ENCODE peak calls at places on chromosomes 16 and 17, in five cellular contexts. One of them, this sample, is unnamed.

GRCh38 chr16:86362155-86362849 is 148.0 kb upstream of the FOXF1 start:
- DNase-seq in GOT3: no peak
- DNase-seq in naive B cell: no peak
- DNase-seq in small intestine: no peak
- DNase-seq in stimulated activated CD4-positive, alpha-beta T cell treated with anti-CD3 and anti-CD28 coated beads, TNF-alpha, amount 100 ng/mL, for 4 hours: no peak
- DNase-seq in this sample: no peak

GRCh38 chr17:15233022-15233805 is 31.9 kb downstream of the PMP22 start:
- DNase-seq in GOT3: peak
- DNase-seq in naive B cell: no peak
- DNase-seq in small intestine: peak
- DNase-seq in stimulated activated CD4-positive, alpha-beta T cell treated with anti-CD3 and anti-CD28 coated beads, TNF-alpha, amount 100 ng/mL, for 4 hours: no peak
- DNase-seq in this sample: no peak

GRCh38 chr17:36862116-36862920 is 75.0 kb upstream of the LHX1 start:
- DNase-seq in GOT3: no peak
- DNase-seq in naive B cell: no peak
- DNase-seq in small intestine: no peak
- DNase-seq in stimulated activated CD4-positive, alpha-beta T cell treated with anti-CD3 and anti-CD28 coated beads, TNF-alpha, amount 100 ng/mL, for 4 hours: no peak
- DNase-seq in this sample: no peak

GRCh38 chr16:8739151-8739550 is 58.3 kb downstream of the TMEM186 start:
- DNase-seq in GOT3: no peak
- DNase-seq in naive B cell: no peak
- DNase-seq in small intestine: no peak
- DNase-seq in stimulated activated CD4-positive, alpha-beta T cell treated with anti-CD3 and anti-CD28 coated beads, TNF-alpha, amount 100 ng/mL, for 4 hours: no peak
- DNase-seq in this sample: no peak

GRCh38 chr17:43766413-43767052 is 7.9 kb upstream of the SOST start:
- DNase-seq in GOT3: no peak
- DNase-seq in naive B cell: peak
- DNase-seq in small intestine: peak
- DNase-seq in stimulated activated CD4-positive, alpha-beta T cell treated with anti-CD3 and anti-CD28 coated beads, TNF-alpha, amount 100 ng/mL, for 4 hours: peak
- DNase-seq in this sample: peak

GRCh38 chr16:84817206-84817605 is 2.6 kb upstream of the CRISPLD2 start:
- DNase-seq in GOT3: no peak
- DNase-seq in naive B cell: no peak
- DNase-seq in small intestine: no peak
- DNase-seq in stimulated activated CD4-positive, alpha-beta T cell treated with anti-CD3 and anti-CD28 coated beads, TNF-alpha, amount 100 ng/mL, for 4 hours: no peak
- DNase-seq in this sample: no peak

GRCh38 chr17:66814570-66814969 is 20.3 kb upstream of the CACNG5 start:
- DNase-seq in GOT3: no peak
- DNase-seq in naive B cell: no peak
- DNase-seq in small intestine: no peak
- DNase-seq in stimulated activated CD4-positive, alpha-beta T cell treated with anti-CD3 and anti-CD28 coated beads, TNF-alpha, amount 100 ng/mL, for 4 hours: no peak
- DNase-seq in this sample: no peak

GRCh38 chr16:55081622-55082593 is 151.2 kb downstream of the IRX5 start:
- DNase-seq in GOT3: no peak
- DNase-seq in naive B cell: no peak
- DNase-seq in small intestine: peak
- DNase-seq in stimulated activated CD4-positive, alpha-beta T cell treated with anti-CD3 and anti-CD28 coated beads, TNF-alpha, amount 100 ng/mL, for 4 hours: no peak
- DNase-seq in this sample: no peak

GRCh38 chr17:19380551-19381284 is 2.4 kb downstream of the MAPK7 start:
- DNase-seq in GOT3: no peak
- DNase-seq in naive B cell: no peak
- DNase-seq in small intestine: no peak
- DNase-seq in stimulated activated CD4-positive, alpha-beta T cell treated with anti-CD3 and anti-CD28 coated beads, TNF-alpha, amount 100 ng/mL, for 4 hours: no peak
- DNase-seq in this sample: no peak

GRCh38 chr16:54277845-54278703 is 8.5 kb downstream of the IRX3 start:
- DNase-seq in GOT3: no peak
- DNase-seq in naive B cell: no peak
- DNase-seq in small intestine: no peak
- DNase-seq in stimulated activated CD4-positive, alpha-beta T cell treated with anti-CD3 and anti-CD28 coated beads, TNF-alpha, amount 100 ng/mL, for 4 hours: no peak
- DNase-seq in this sample: no peak

GRCh38 chr17:53227514-53227913 is 595.2 kb upstream of the KIF2B start:
- DNase-seq in GOT3: no peak
- DNase-seq in naive B cell: no peak
- DNase-seq in small intestine: peak
- DNase-seq in stimulated activated CD4-positive, alpha-beta T cell treated with anti-CD3 and anti-CD28 coated beads, TNF-alpha, amount 100 ng/mL, for 4 hours: no peak
- DNase-seq in this sample: no peak

GRCh38 chr17:51385208-51385607 is 124.9 kb downstream of the UTP18 start:
- DNase-seq in GOT3: no peak
- DNase-seq in naive B cell: no peak
- DNase-seq in small intestine: no peak
- DNase-seq in stimulated activated CD4-positive, alpha-beta T cell treated with anti-CD3 and anti-CD28 coated beads, TNF-alpha, amount 100 ng/mL, for 4 hours: no peak
- DNase-seq in this sample: no peak

GRCh38 chr16:9055661-9056060 is 35.8 kb upstream of the HAPSTR1 start:
- DNase-seq in GOT3: no peak
- DNase-seq in naive B cell: no peak
- DNase-seq in small intestine: no peak
- DNase-seq in stimulated activated CD4-positive, alpha-beta T cell treated with anti-CD3 and anti-CD28 coated beads, TNF-alpha, amount 100 ng/mL, for 4 hours: no peak
- DNase-seq in this sample: no peak

GRCh38 chr16:14505846-14506245 is 124.2 kb downstream of the PARN start:
- DNase-seq in GOT3: no peak
- DNase-seq in naive B cell: no peak
- DNase-seq in small intestine: no peak
- DNase-seq in stimulated activated CD4-positive, alpha-beta T cell treated with anti-CD3 and anti-CD28 coated beads, TNF-alpha, amount 100 ng/mL, for 4 hours: no peak
- DNase-seq in this sample: no peak

GRCh38 chr17:235831-236640 is 54.6 kb upstream of the DOC2B start:
- DNase-seq in GOT3: no peak
- DNase-seq in naive B cell: no peak
- DNase-seq in small intestine: no peak
- DNase-seq in stimulated activated CD4-positive, alpha-beta T cell treated with anti-CD3 and anti-CD28 coated beads, TNF-alpha, amount 100 ng/mL, for 4 hours: no peak
- DNase-seq in this sample: no peak

GRCh38 chr16:77974883-77975282 is 47.5 kb upstream of the CLEC3A start:
- DNase-seq in GOT3: no peak
- DNase-seq in naive B cell: no peak
- DNase-seq in small intestine: no peak
- DNase-seq in stimulated activated CD4-positive, alpha-beta T cell treated with anti-CD3 and anti-CD28 coated beads, TNF-alpha, amount 100 ng/mL, for 4 hours: no peak
- DNase-seq in this sample: no peak

GRCh38 chr16:59905628-59906027 is 1171.5 kb upstream of the GOT2 start:
- DNase-seq in GOT3: no peak
- DNase-seq in naive B cell: no peak
- DNase-seq in small intestine: no peak
- DNase-seq in stimulated activated CD4-positive, alpha-beta T cell treated with anti-CD3 and anti-CD28 coated beads, TNF-alpha, amount 100 ng/mL, for 4 hours: no peak
- DNase-seq in this sample: no peak

GRCh38 chr17:6323626-6324356 is 111.1 kb downstream of the AIPL1 start:
- DNase-seq in GOT3: no peak
- DNase-seq in naive B cell: no peak
- DNase-seq in small intestine: no peak
- DNase-seq in stimulated activated CD4-positive, alpha-beta T cell treated with anti-CD3 and anti-CD28 coated beads, TNF-alpha, amount 100 ng/mL, for 4 hours: no peak
- DNase-seq in this sample: no peak

GRCh38 chr17:39653662-39654331 is 11.4 kb upstream of the TCAP start:
- DNase-seq in GOT3: no peak
- DNase-seq in naive B cell: peak
- DNase-seq in small intestine: peak
- DNase-seq in stimulated activated CD4-positive, alpha-beta T cell treated with anti-CD3 and anti-CD28 coated beads, TNF-alpha, amount 100 ng/mL, for 4 hours: peak
- DNase-seq in this sample: no peak

GRCh38 chr17:44115585-44116415 is 7.6 kb downstream of the HDAC5 start:
- DNase-seq in GOT3: no peak
- DNase-seq in naive B cell: no peak
- DNase-seq in small intestine: no peak
- DNase-seq in stimulated activated CD4-positive, alpha-beta T cell treated with anti-CD3 and anti-CD28 coated beads, TNF-alpha, amount 100 ng/mL, for 4 hours: no peak
- DNase-seq in this sample: no peak

GRCh38 chr17:68290268-68290954 is 516 bp downstream of the SLC16A6 start:
- DNase-seq in GOT3: no peak
- DNase-seq in naive B cell: peak
- DNase-seq in small intestine: no peak
- DNase-seq in stimulated activated CD4-positive, alpha-beta T cell treated with anti-CD3 and anti-CD28 coated beads, TNF-alpha, amount 100 ng/mL, for 4 hours: peak
- DNase-seq in this sample: no peak

GRCh38 chr17:78971764-78972506 is 7.8 kb downstream of the LGALS3BP start:
- DNase-seq in GOT3: no peak
- DNase-seq in naive B cell: no peak
- DNase-seq in small intestine: no peak
- DNase-seq in stimulated activated CD4-positive, alpha-beta T cell treated with anti-CD3 and anti-CD28 coated beads, TNF-alpha, amount 100 ng/mL, for 4 hours: no peak
- DNase-seq in this sample: no peak

GRCh38 chr17:72763981-72764380 is 328.5 kb downstream of the SLC39A11 start:
- DNase-seq in GOT3: no peak
- DNase-seq in naive B cell: no peak
- DNase-seq in small intestine: no peak
- DNase-seq in stimulated activated CD4-positive, alpha-beta T cell treated with anti-CD3 and anti-CD28 coated beads, TNF-alpha, amount 100 ng/mL, for 4 hours: no peak
- DNase-seq in this sample: no peak